ENCODE peak calls at places on chromosomes 1 and 21, in eight cellular contexts. N is activated T-helper 17 cell treated with anti-CD3 and anti-CD28 coated beads, Interleukin-2, amount 50 U/mL, for 72 hours; R is mucosa of descending colon; T is pancreas; U is body of pancreas; B is HCT116; Y is activated CD8-positive, alpha-beta memory T cell treated with anti-CD3 and anti-CD28 coated beads, Interleukin-2, amount 10 ng/mL, durations not matched to agents 7 days and 5 days; S is T-helper 17 cell. G is an unnamed sample.
A peak's percentile ranks its signal among the peaks of the same experiment; 100 is the strongest.

GRCh38 chr1:94342416-94342815 is 75.8 kb upstream of the ABCD3 start:
- ATAC-seq in N (no peak), R (peak; percentile 43), T (no peak), U (no peak), B (no peak), Y (no peak), S (no peak), G (no peak)

GRCh38 chr1:229109320-229109761 is 161.6 kb upstream of the RAB4A start:
- ATAC-seq in N (no peak), R (peak; percentile 23), T (no peak), U (no peak), B (no peak), Y (no peak), S (no peak), G (no peak)

GRCh38 chr1:24972257-24973242 is 42.5 kb upstream of the RUNX3 start:
- ATAC-seq in N (peak; percentile 40), R (no peak), T (no peak), U (no peak), B (no peak), Y (no peak), S (no peak), G (no peak)

GRCh38 chr1:209383422-209383821 is 200.1 kb upstream of the CAMK1G start:
- ATAC-seq in N (no peak), R (no peak), T (no peak), U (no peak), B (no peak), Y (no peak), S (no peak), G (peak; percentile 74)

GRCh38 chr21:15241997-15242767 is 177.4 kb upstream of the NRIP1 start:
- ATAC-seq in N (no peak), R (no peak), T (peak; percentile 71), U (peak; percentile 35), B (no peak), Y (no peak), S (no peak), G (no peak)

GRCh38 chr1:8251635-8252034 is 66.3 kb upstream of the SLC45A1 start:
- ATAC-seq in N (no peak), R (no peak), T (no peak), U (no peak), B (no peak), Y (no peak), S (no peak), G (no peak)

GRCh38 chr1:25675729-25676476 is 59.3 kb downstream of the MAN1C1 start:
- ATAC-seq in N (peak; percentile 93), R (peak; percentile 79), T (no peak), U (no peak), B (no peak), Y (peak; percentile 90), S (peak; percentile 92), G (peak; percentile 27)

GRCh38 chr1:28986296-28986910 is 72.0 kb downstream of the EPB41 start:
- ATAC-seq in N (no peak), R (no peak), T (no peak), U (no peak), B (no peak), Y (no peak), S (no peak), G (no peak)

GRCh38 chr1:160330119-160330518 is 12.9 kb downstream of the COPA start:
- ATAC-seq in N (no peak), R (no peak), T (no peak), U (no peak), B (no peak), Y (no peak), S (no peak), G (no peak)

GRCh38 chr1:232766904-232767303 is 38.3 kb upstream of the MAP10 start:
- ATAC-seq in N (no peak), R (no peak), T (no peak), U (no peak), B (no peak), Y (no peak), S (no peak), G (no peak)

GRCh38 chr1:41319106-41319755 is 42.0 kb upstream of the FOXO6 start:
- ATAC-seq in N (no peak), R (no peak), T (peak; percentile 84), U (peak; percentile 72), B (no peak), Y (no peak), S (no peak), G (no peak)

GRCh38 chr1:211944733-211945500 is 90.4 kb downstream of the INTS7 start:
- ATAC-seq in N (no peak), R (peak; percentile 88), T (peak; percentile 94), U (peak; percentile 92), B (peak; percentile 84), Y (no peak), S (no peak), G (peak; percentile 94)

GRCh38 chr1:94875794-94876193 is 51.1 kb downstream of the CNN3 start:
- ATAC-seq in N (no peak), R (no peak), T (no peak), U (no peak), B (no peak), Y (no peak), S (no peak), G (peak; percentile 87)

GRCh38 chr1:225670806-225671733 is 18.1 kb upstream of the ENAH start:
- ATAC-seq in N (no peak), R (peak; percentile 68), T (no peak), U (no peak), B (no peak), Y (no peak), S (no peak), G (no peak)

GRCh38 chr1:192553741-192554140 is 21.8 kb upstream of the RGS1 start:
- ATAC-seq in N (no peak), R (no peak), T (no peak), U (no peak), B (no peak), Y (no peak), S (no peak), G (no peak)

GRCh38 chr1:240667351-240667750 is 55.4 kb upstream of the GREM2 start:
- ATAC-seq in N (no peak), R (no peak), T (no peak), U (no peak), B (no peak), Y (no peak), S (no peak), G (no peak)

GRCh38 chr1:41045740-41046139 is 24.2 kb upstream of the SLFNL1 start:
- ATAC-seq in N (no peak), R (peak; percentile 78), T (peak; percentile 82), U (peak; percentile 90), B (no peak), Y (no peak), S (no peak), G (peak; percentile 89)

GRCh38 chr1:84907095-84907827 is 14.3 kb upstream of the LPAR3 start:
- ATAC-seq in N (no peak), R (no peak), T (no peak), U (no peak), B (no peak), Y (no peak), S (no peak), G (peak; percentile 90)

GRCh38 chr1:8094481-8095241 is 68.6 kb upstream of the ERRFI1 start:
- ATAC-seq in N (peak; percentile 37), R (peak; percentile 70), T (peak; percentile 17), U (no peak), B (peak; percentile 16), Y (no peak), S (no peak), G (peak; percentile 78)

GRCh38 chr1:107352850-107353249 is 212.0 kb downstream of the NTNG1 start:
- ATAC-seq in N (no peak), R (no peak), T (no peak), U (no peak), B (no peak), Y (no peak), S (no peak), G (no peak)

GRCh38 chr1:66395202-66396061 is 138.5 kb upstream of the SGIP1 start:
- ATAC-seq in N (no peak), R (peak; percentile 54), T (no peak), U (no peak), B (no peak), Y (no peak), S (peak; percentile 50), G (no peak)

GRCh38 chr1:245679796-245680195 is 525.0 kb downstream of the KIF26B start:
- ATAC-seq in N (no peak), R (no peak), T (no peak), U (no peak), B (no peak), Y (no peak), S (no peak), G (no peak)

GRCh38 chr1:5891141-5891540 is 101.1 kb downstream of the NPHP4 start:
- ATAC-seq in N (no peak), R (no peak), T (no peak), U (no peak), B (no peak), Y (no peak), S (no peak), G (no peak)

GRCh38 chr1:212769372-212770167 is 22.0 kb downstream of the NSL1 start:
- ATAC-seq in N (peak; percentile 93), R (no peak), T (no peak), U (no peak), B (no peak), Y (peak; percentile 65), S (no peak), G (no peak)

GRCh38 chr1:232806071-232806510 is 875 bp downstream of the MAP10 start:
- ATAC-seq in N (no peak), R (no peak), T (no peak), U (peak; percentile 5), B (no peak), Y (no peak), S (no peak), G (no peak)

G was measured in esophagus mucosa.